ENCODE peak calls at places on chromosomes 1 and 21, in eight cellular contexts. L is astrocyte; B is H9; H is cardiac muscle cell; O is A549; Y is adrenal gland; U is esophagus squamous epithelium; A is CD8-positive, alpha-beta T cell. K is an unnamed sample. For H3K4me1, the result is how much of the 10 kb centered on the place peaks cover.

GRCh38 chr21:38833122-38833521 is 27.4 kb downstream of the ETS2 start:
- DNase-seq in O (no peak), A (no peak), Y (no peak), H (no peak), U (no peak), B (no peak), L (no peak), K (no peak)

GRCh38 chr1:230340778-230341546 is 85.2 kb downstream of the PGBD5 start:
- DNase-seq in B (no peak), Y (peak), L (no peak), A (no peak), O (no peak), H (no peak), U (no peak), K (peak)

GRCh38 chr1:157137051-157137772 is 983 bp downstream of the ETV3 start:
- DNase-seq in L (no peak), A (no peak), O (peak), H (peak), B (no peak), U (no peak), Y (peak), K (no peak)

GRCh38 chr1:51331206-51332100 is 1.1 kb upstream of the TTC39A start:
- DNase-seq in O (peak), L (peak), A (no peak), H (peak), U (no peak), Y (peak), B (peak), K (no peak)

GRCh38 chr1:25068829-25069228 is 138.8 kb upstream of the RUNX3 start:
- DNase-seq in Y (no peak), O (no peak), L (no peak), U (no peak), B (no peak), H (no peak), A (no peak), K (no peak)

GRCh38 chr1:40848530-40849189 is 13.5 kb downstream of the CITED4 start:
- DNase-seq in B (peak), U (no peak), O (peak), H (peak), Y (peak), L (peak), A (no peak), K (peak)

GRCh38 chr1:4585216-4585615 is 69.2 kb upstream of the AJAP1 start:
- DNase-seq in O (peak), L (no peak), U (no peak), H (no peak), A (peak), Y (no peak), B (peak), K (no peak)

GRCh38 chr1:164440222-164440621 is 118.8 kb upstream of the PBX1 start:
- DNase-seq in H (peak), B (peak), A (no peak), Y (peak), L (peak), O (peak), U (no peak), K (peak)

GRCh38 chr1:115408489-115409002 is 70.5 kb upstream of the NGF start:
- DNase-seq in H (no peak), U (no peak), O (no peak), B (no peak), L (no peak), A (no peak), Y (no peak), K (peak)

GRCh38 chr1:186682721-186683120 is 2.5 kb upstream of the PTGS2 start:
- DNase-seq in U (no peak), L (peak), O (no peak), H (no peak), B (no peak), Y (no peak), A (no peak), K (no peak)

GRCh38 chr1:9419642-9420041 is 119.6 kb upstream of the SLC25A33 start:
- DNase-seq in A (no peak), Y (no peak), B (no peak), O (no peak), L (no peak), H (no peak), U (no peak), K (no peak)

GRCh38 chr1:163772266-163772665 is 450.5 kb downstream of the NUF2 start:
- DNase-seq in O (no peak), U (no peak), B (no peak), H (no peak), L (no peak), A (no peak), Y (no peak), K (no peak)

GRCh38 chr21:38170283-38170682 is 86.5 kb upstream of the KCNJ15 start:
- DNase-seq in B (peak), L (no peak), H (no peak), O (no peak), A (no peak), U (no peak), Y (no peak), K (no peak)

GRCh38 chr1:48105167-48105566 is 108.0 kb upstream of the TRABD2B start:
- DNase-seq in A (no peak), Y (no peak), L (no peak), U (no peak), O (no peak), H (no peak), B (no peak), K (no peak)

GRCh38 chr1:215797859-215798258 is 230.8 kb downstream of the KCTD3 start:
- DNase-seq in U (no peak), H (no peak), A (no peak), O (no peak), B (no peak), Y (no peak), L (no peak), K (no peak)

GRCh38 chr21:35438643-35439404 is 389.7 kb upstream of the RUNX1 start:
- DNase-seq in O (no peak), B (no peak), A (no peak), U (no peak), H (no peak), L (peak), Y (no peak), K (no peak)

GRCh38 chr1:209802117-209802779 is 3.7 kb downstream of the IRF6 start:
- DNase-seq in B (no peak), A (no peak), L (no peak), O (no peak), U (no peak), H (no peak), Y (peak), K (no peak)

GRCh38 chr1:203239906-203240305 is 10.4 kb upstream of the CHIT1 start:
- DNase-seq in O (no peak), L (no peak), H (no peak), A (no peak), Y (no peak), B (no peak), U (no peak), K (no peak)

GRCh38 chr1:230158422-230159291 is 91.6 kb downstream of the GALNT2 start:
- DNase-seq in O (no peak), H (no peak), U (no peak), L (peak), A (no peak), Y (peak), B (peak), K (no peak)

GRCh38 chr1:46687095-46687659 is 15.5 kb downstream of the TEX38 start:
- DNase-seq in A (no peak), Y (peak), O (no peak), B (no peak), L (peak), U (no peak), H (no peak), K (peak)

GRCh38 chr21:36747815-36748381 is 49.0 kb downstream of the SIM2 start:
- DNase-seq in O (no peak), Y (peak), A (no peak), B (peak), U (no peak), H (peak), L (peak), K (peak)

DNA sequence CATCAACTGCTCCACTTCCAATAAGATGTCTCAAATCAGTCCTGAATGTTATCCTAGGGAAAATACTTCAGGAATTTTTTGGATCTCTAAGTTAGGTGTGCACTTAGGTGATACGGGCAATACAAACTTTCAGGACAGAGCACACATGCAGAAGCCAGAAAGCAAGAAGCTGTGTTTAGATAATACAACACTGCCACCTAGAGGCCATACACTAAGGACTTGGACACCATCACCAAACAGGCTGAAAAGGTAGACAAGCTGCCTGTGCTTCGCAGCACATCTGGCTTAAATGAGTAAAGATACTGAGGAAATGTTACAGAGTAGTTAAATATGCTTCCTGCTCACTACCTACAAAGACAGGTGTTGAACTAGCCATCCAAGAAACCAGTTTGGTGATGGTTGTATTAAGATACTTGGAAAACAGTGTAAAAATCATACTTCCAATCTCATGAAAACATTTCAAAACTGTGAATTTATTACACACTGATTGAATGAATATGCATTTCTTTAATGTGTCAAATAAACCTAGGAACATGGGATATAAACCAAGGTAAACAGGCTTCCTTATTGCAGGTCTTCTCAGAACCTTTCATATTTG is 24.2 kb downstream of the RRAGC start:
- DNase-seq in O (peak), Y (peak), U (no peak), B (peak), A (peak), L (peak), H (peak), K (no peak)
- H3K4me1 ChIP-seq in O (under half), Y (under half), U (under half), B (under half), A (under half), L (under half), H (under half), K (under half)

DNA sequence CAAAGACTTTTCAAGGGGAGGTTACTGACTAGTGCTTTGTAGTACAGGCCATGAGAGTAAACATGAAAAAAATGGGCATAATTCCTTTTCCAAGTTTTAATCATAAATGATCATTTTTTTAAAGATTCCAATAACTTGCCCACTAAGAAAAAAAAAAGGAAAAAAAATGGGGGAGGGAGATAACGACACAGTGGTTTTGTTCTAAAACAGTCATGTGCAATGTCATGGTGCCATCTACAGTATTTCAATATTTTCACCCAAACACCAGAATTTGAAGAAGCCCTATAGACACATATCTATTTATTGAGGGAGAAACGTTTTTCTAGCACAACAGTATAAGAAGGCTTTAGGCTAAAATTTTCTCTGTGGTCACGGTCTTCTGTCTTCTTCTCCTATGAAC is 250.2 kb downstream of the LTN1 start:
- DNase-seq in H (no peak), O (no peak), B (no peak), U (no peak), A (no peak), L (no peak), Y (no peak), K (no peak)
- TF ChIP-seq CTCF in H (peak), O (no peak), B (peak), U (peak), A (no peak), L (peak), Y (no peak), K (peak)

DNA sequence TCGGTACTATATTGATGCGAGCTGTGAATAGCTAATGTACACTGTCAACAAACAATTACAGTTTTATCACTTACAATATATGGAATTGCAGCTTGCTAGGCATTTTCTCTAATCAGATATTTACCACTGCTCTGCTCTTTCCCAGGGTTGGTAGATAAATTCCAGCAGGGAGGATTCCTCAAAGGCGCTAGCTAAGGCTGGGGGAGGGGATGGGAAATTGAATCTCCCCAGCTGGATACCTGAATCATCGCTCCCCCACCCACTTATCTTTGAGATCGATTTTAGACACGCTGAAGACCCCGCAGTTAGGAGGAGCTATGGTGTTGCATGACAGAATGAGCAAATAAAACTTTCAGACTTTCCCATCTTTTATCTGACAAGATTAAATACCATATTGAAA is 127.2 kb downstream of the CSMD2 start:
- DNase-seq in A (no peak), U (no peak), O (no peak), B (no peak), L (no peak), Y (no peak), H (no peak), K (no peak)
- H3K27ac ChIP-seq in A (no peak), U (no peak), O (no peak), B (no peak), L (no peak), Y (no peak), H (no peak), K (no peak)

GRCh38 chr1:19648239-19648638 is 4.1 kb downstream of the NBL1 start:
- DNase-seq in A (no peak), H (no peak), L (no peak), Y (no peak), O (no peak), B (no peak), U (no peak), K (no peak)

GRCh38 chr1:19647643-19648042 is 3.5 kb downstream of the NBL1 start:
- DNase-seq in L (no peak), O (no peak), H (no peak), B (no peak), A (no peak), U (no peak), Y (no peak), K (no peak)

GRCh38 chr1:19646771-19647319 is 2.7 kb downstream of the NBL1 start:
- DNase-seq in Y (no peak), B (no peak), U (no peak), H (no peak), O (no peak), L (no peak), A (no peak), K (no peak)

GRCh38 chr1:19650416-19651140 is 6.5 kb downstream of the NBL1 start:
- DNase-seq in O (no peak), Y (no peak), U (no peak), A (no peak), L (no peak), B (no peak), H (no peak), K (no peak)

DNA sequence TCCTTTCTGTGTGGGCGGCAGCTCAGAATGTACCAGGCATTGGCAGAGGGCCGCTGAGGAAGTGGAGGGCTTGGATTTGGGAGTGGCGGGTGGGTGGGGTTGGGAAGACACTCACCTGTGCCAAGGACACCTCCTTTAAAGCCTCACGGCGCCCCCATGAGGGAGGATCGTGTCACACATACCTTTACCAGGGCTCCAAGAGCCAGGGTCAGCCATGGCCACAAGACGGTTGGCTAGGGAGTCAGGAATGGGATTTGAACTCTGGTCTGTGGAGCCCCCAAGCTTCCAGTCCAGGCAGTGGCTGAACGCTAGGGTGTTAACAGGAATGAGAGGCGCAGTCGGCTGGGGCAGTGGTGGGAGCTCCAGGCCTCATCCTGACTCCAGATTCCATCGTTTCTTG is 4.6 kb downstream of the NBL1 start:
- DNase-seq in B (peak), U (no peak), L (no peak), Y (no peak), H (no peak), A (no peak), O (no peak), K (no peak)
- H3K4me1 ChIP-seq in B (under half), U (half or more), L (under half), Y (under half), H (under half), A (under half), O (under half), K (half or more)

DNA sequence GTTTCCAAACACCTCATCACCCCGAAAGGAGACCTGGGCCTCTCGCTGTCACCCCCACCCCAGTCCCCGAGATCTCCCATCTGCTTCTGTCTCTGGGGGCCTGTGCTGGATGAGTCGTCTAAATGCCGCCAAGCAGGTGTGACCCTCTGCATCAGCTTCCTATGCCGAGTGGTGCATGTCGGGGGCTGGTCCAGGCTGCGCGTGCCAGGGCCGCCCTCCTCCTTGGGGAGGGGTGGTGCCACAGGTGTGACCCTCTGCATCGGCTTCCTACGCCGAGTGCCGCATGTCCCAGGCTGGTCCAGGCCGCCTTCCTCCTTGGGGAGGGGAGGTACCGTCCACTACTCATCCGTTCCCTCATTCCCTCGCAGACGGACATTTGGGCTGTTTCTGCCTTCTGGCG is 115.7 kb downstream of the PRDM16 start:
- DNase-seq in O (no peak), A (no peak), L (no peak), B (no peak), H (no peak), U (no peak), Y (no peak), K (no peak)
- TF ChIP-seq CTCF in O (no peak), A (no peak), L (no peak), B (no peak), H (no peak), U (no peak), Y (no peak), K (no peak)

GRCh38 chr1:110348050-110348449 is 8.9 kb downstream of the RBM15 start:
- DNase-seq in B (no peak), U (no peak), Y (no peak), L (no peak), A (no peak), H (no peak), O (no peak), K (no peak)
- H3K27ac ChIP-seq in B (no peak), U (no peak), Y (no peak), L (peak), A (no peak), H (no peak), O (no peak), K (no peak)

DNA sequence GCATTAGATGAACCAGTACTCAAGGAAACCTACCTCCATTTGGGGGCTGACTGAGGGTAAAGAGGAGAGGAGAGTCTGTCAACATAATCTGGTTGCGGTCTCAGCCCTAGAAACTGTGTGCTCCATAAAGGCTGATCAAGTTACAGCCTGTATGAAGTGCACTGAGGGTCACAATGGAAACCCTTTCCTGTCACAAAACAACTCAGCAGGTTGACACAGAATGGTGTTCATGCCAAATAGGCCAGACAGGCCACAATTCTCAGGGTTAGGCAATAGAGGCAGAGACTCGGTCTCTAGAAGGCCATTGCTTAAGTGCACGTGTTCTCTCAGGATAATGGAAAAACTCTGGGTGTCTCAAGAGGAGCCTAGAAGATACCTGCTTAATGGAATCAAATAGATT is 4.1 kb upstream of the ANKRD35 start:
- DNase-seq in U (no peak), A (no peak), H (peak), L (no peak), O (no peak), Y (peak), B (no peak), K (no peak)
- H3K4me1 ChIP-seq in U (half or more), A (under half), H (under half), L (under half), O (under half), Y (under half), B (under half), K (half or more)

DNA sequence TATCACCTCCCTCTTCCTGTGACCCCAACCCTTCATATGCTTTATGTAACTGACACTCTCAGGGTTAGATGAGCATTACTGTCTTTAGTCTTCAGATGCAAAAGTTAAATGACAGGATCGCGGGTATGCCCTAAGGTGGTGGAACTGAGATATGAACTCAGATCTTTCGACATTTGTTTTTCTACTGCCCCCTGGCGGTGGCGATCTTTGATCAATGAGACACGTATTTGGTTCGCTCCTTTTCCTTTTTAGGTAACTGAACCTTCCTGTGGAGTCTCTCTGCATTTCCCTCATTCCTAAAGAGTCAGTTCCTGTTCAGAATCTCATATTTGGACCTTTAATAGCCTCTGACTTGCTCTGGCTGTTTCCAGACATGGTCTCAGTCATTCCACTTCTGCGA is 47.8 kb upstream of the ZP4 start:
- DNase-seq in O (no peak), U (no peak), L (no peak), B (peak), H (no peak), A (no peak), Y (no peak), K (no peak)
- TF ChIP-seq CTCF in O (peak), U (no peak), L (no peak), B (peak), H (no peak), A (no peak), Y (no peak), K (no peak)